ENCODE peak calls at places on chromosomes 5 and 9, in seven cellular contexts. U is heart left ventricle, G is H1, P is lower lobe of right lung, A is Peyer's patch, X is tibial artery, B is mammary epithelial cell. D is an unnamed sample.

GRCh38 chr5:163408311-163408923 is 29.0 kb upstream of the CCNG1 start:
- DNase-seq in U (peak; percentile 61), G (no peak), P (peak; percentile 51), A (peak; percentile 53), X (peak; percentile 33), B (peak; percentile 41), D (peak; percentile 33)

GRCh38 chr9:131153585-131153984 is 28.2 kb downstream of the NUP214 start:
- DNase-seq in U (no peak), G (no peak), P (no peak), A (no peak), X (no peak), B (no peak), D (no peak)

GRCh38 chr5:142097681-142098080 is 10.9 kb upstream of the NDFIP1 start:
- DNase-seq in U (no peak), G (no peak), P (no peak), A (no peak), X (no peak), B (peak; percentile 75), D (no peak)

GRCh38 chr5:129358069-129358468 is 102.0 kb upstream of the ADAMTS19 start:
- DNase-seq in U (no peak), G (no peak), P (no peak), A (no peak), X (no peak), B (no peak), D (no peak)

GRCh38 chr9:95229230-95229933 is 88.1 kb downstream of the FANCC start:
- DNase-seq in U (no peak), G (no peak), P (no peak), A (no peak), X (no peak), B (no peak), D (no peak)

GRCh38 chr9:79220666-79221065 is 351.1 kb upstream of the TLE4 start:
- DNase-seq in U (no peak), G (no peak), P (no peak), A (no peak), X (no peak), B (no peak), D (no peak)

GRCh38 chr9:96136992-96137665 is 164.8 kb downstream of the HSD17B3 start:
- DNase-seq in U (no peak), G (no peak), P (peak; percentile 64), A (peak; percentile 66), X (peak; percentile 70), B (no peak), D (no peak)

GRCh38 chr9:21324040-21324439 is 11.2 kb downstream of the KLHL9 start:
- DNase-seq in U (no peak), G (no peak), P (no peak), A (no peak), X (no peak), B (no peak), D (no peak)

GRCh38 chr5:39399135-39400036 is 25.4 kb downstream of the DAB2 start:
- DNase-seq in U (no peak), G (no peak), P (no peak), A (no peak), X (no peak), B (peak; percentile 95), D (no peak)

GRCh38 chr5:59367791-59368394 is 525.6 kb downstream of the PDE4D start:
- DNase-seq in U (peak; percentile 68), G (no peak), P (peak; percentile 55), A (no peak), X (peak; percentile 46), B (peak; percentile 44), D (peak; percentile 33)

DNA sequence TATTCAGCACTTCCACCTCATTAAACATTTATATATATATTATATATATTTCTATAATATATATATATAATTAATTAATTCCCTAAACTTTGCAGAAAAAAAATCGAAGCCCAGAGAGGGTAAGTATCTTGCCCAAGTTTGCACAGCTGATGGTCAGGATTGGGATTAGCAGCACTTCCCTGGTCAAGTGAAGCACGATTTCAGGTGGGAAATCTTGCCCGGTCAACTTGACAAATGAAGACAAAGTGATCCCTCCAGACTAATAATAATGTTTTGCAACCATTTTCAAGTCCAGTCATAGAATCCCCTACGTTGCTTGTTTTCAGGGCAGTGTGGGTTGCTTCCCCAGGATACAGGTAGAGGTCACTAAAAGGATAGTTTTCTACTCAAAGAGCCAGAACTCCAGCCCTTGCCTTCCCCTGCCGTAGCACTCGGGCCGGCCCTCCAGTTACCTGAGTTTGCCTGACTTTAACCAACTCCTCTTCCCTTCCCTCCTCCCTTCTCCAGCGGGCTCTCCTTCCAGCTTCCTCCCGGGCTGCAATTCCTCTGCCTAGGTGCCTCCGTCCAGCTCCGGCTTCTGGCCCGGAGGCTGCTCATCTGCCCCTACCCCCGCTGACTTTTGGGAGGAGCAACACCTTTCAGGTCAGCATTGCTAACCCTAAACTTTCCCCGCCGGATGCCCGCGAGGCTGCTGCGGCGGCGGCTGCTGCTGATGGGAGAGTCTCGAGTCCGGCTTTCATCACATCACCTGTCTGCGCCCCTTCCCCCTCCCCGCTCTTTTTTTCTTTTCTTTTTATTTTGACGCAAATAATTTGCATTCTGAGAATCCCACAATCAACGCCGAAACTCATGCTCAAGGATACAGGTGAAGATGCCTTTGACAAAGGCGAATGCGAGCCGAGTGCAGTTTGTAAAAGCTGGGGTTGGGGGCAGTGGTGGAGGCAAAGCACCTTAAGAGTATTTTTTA is 928 bp downstream of the PRLR start:
- DNase-seq in U (no peak), G (peak; percentile 74), P (peak; percentile 46), A (peak; percentile 60), X (no peak), B (peak; percentile 9), D (peak; percentile 45)
- H3K4me3 ChIP-seq in U (peak overlapping the region; percentile 58), G (peak overlapping the region; percentile 67), P (peak overlapping the region; percentile 50), A (peak overlapping the region; percentile 35), X (peak overlapping the region; percentile 58), B (no peak overlapping the region), D (peak overlapping the region; percentile 38)

GRCh38 chr9:24296124-24296523 is 249.6 kb downstream of the IZUMO3 start:
- DNase-seq in U (no peak), G (no peak), P (no peak), A (no peak), X (no peak), B (no peak), D (no peak)

GRCh38 chr9:24293391-24293790 is 252.3 kb downstream of the IZUMO3 start:
- DNase-seq in U (no peak), G (no peak), P (no peak), A (no peak), X (no peak), B (no peak), D (no peak)

GRCh38 chr9:24297931-24298330 is 247.8 kb downstream of the IZUMO3 start:
- DNase-seq in U (no peak), G (no peak), P (no peak), A (no peak), X (no peak), B (no peak), D (no peak)
- H3K9me3 ChIP-seq in U (no peaks in the 10 kb centered on the region), G (no peaks in the 10 kb centered on the region), P (no peaks in the 10 kb centered on the region), A (peaks cover 5% of the 10 kb centered on the region), X (no peaks in the 10 kb centered on the region), B (no peaks in the 10 kb centered on the region), D (no peaks in the 10 kb centered on the region)

DNA sequence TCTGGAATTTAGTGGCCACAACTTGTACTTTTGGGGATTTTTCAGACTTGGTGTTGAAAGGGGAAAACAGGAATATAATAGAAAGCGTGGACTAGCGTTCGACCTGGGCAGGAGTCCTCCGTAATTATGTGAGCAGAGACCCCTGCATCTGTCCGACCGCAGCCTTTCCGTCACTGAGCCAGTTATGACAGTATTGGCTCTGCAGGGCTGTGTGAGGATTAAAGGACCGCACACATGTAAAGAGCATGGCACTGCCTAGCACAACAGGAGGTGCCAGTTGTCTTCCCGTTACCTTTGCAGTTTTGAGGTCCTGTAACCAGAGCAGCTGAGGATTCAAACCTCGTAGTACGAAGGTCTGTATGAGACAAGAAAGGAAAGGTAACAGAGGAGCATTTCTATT is 1.2 kb downstream of the B4GALT7 start:
- DNase-seq in U (no peak), G (no peak), P (no peak), A (no peak), X (no peak), B (no peak), D (no peak)
- H3K27me3 ChIP-seq in U (no peaks in the 10 kb centered on the region), G (no peaks in the 10 kb centered on the region), P (no peaks in the 10 kb centered on the region), A (no peaks in the 10 kb centered on the region), X (no peaks in the 10 kb centered on the region), B (no peaks in the 10 kb centered on the region), D (no peaks in the 10 kb centered on the region)

GRCh38 chr5:75048457-75048953 is 3.9 kb downstream of the GCNT4 start:
- DNase-seq in U (no peak), G (no peak), P (no peak), A (no peak), X (no peak), B (no peak), D (no peak)
- H3K4me3 ChIP-seq in U (peak overlapping the region; percentile 27), G (no peak overlapping the region), P (no peak overlapping the region), A (no peak overlapping the region), X (peak overlapping the region; percentile 41), B (no peak overlapping the region), D (no peak overlapping the region)

GRCh38 chr9:129514891-129515290 is 106.0 kb downstream of the C9orf50 start:
- DNase-seq in U (no peak), G (no peak), P (no peak), A (no peak), X (no peak), B (no peak), D (no peak)

GRCh38 chr9:129514497-129514867 is 106.4 kb downstream of the C9orf50 start:
- DNase-seq in U (no peak), G (no peak), P (no peak), A (no peak), X (no peak), B (no peak), D (no peak)

GRCh38 chr9:129513856-129514496 is 106.9 kb downstream of the C9orf50 start:
- DNase-seq in U (no peak), G (no peak), P (no peak), A (no peak), X (no peak), B (no peak), D (no peak)

GRCh38 chr9:129518074-129518473 is 102.8 kb downstream of the C9orf50 start:
- DNase-seq in U (no peak), G (no peak), P (no peak), A (no peak), X (no peak), B (no peak), D (no peak)

DNA sequence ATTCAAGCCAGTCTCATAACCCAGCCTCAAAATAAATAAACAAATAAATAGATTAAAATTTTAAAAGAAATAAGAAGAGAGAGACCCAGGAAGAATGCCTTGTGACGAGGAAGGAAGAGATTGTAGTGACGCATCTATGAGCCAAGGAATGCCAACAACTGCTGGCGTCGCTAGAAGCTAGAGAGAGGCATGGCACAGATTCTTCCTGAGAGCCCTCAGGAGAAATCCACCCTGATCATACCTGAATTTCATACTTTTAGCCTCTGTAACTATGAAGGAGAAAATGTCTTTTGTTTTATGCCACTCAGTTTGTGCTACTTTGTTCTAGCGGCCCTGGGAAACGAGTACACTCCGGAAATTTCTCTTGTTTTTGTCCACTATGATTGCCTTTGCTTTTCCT is 103.9 kb downstream of the C9orf50 start:
- DNase-seq in U (no peak), G (no peak), P (no peak), A (no peak), X (no peak), B (no peak), D (no peak)
- H3K9me3 ChIP-seq in U (no peaks in the 10 kb centered on the region), G (peaks cover 26% of the 10 kb centered on the region), P (peaks cover 16% of the 10 kb centered on the region), A (peaks cover 13% of the 10 kb centered on the region), X (peaks cover 21% of the 10 kb centered on the region), B (peaks cover 16% of the 10 kb centered on the region), D (peaks cover 7% of the 10 kb centered on the region)

GRCh38 chr9:121473229-121473628 is 26.4 kb downstream of the GGTA1 start:
- DNase-seq in U (no peak), G (no peak), P (no peak), A (no peak), X (no peak), B (no peak), D (no peak)
- H3K27me3 ChIP-seq in U (no peaks in the 10 kb centered on the region), G (no peaks in the 10 kb centered on the region), P (no peaks in the 10 kb centered on the region), A (no peaks in the 10 kb centered on the region), X (no peaks in the 10 kb centered on the region), B (peaks cover 14% of the 10 kb centered on the region), D (no peaks in the 10 kb centered on the region)

D was measured in iPS DF 6.9.